ENCODE peak calls at places on chromosome 20, in five cellular contexts. I is PC-3, V is mesenchymal stem cell, S is mammary epithelial cell, J is DND-41. A is an unnamed sample.

GRCh38 chr20:8094845-8095244 is 37.2 kb upstream of the PLCB1 start:
- DNase-seq in I (peak), V (no peak), S (peak), J (no peak), A (no peak)

GRCh38 chr20:46128310-46129151 is 10.4 kb downstream of the CD40 start:
- DNase-seq in I (no peak), V (peak), S (no peak), J (peak), A (no peak)

GRCh38 chr20:17995967-17996819 is 27.4 kb downstream of the MGME1 start:
- DNase-seq in I (peak), V (peak), S (peak), J (peak), A (peak)

GRCh38 chr20:49245921-49246740 is 26.9 kb downstream of the DDX27 start:
- DNase-seq in I (peak), V (peak), S (peak), J (peak), A (peak)

GRCh38 chr20:41063442-41063841 is 34.8 kb downstream of the TOP1 start:
- DNase-seq in I (no peak), V (no peak), S (no peak), J (no peak), A (no peak)

GRCh38 chr20:25236450-25237304 is 11.2 kb upstream of the PYGB start:
- DNase-seq in I (no peak), V (no peak), S (no peak), J (no peak), A (no peak)

GRCh38 chr20:17648306-17648646 is 33.8 kb downstream of the RRBP1 start:
- DNase-seq in I (no peak), V (peak), S (no peak), J (no peak), A (no peak)

GRCh38 chr20:20566523-20566922 is 145.9 kb downstream of the RALGAPA2 start:
- DNase-seq in I (no peak), V (no peak), S (no peak), J (no peak), A (no peak)

GRCh38 chr20:62304331-62305148 is 1.7 kb downstream of the ADRM1 start:
- DNase-seq in I (peak), V (no peak), S (peak), J (no peak), A (peak)
- H3K27ac ChIP-seq in I (peak), V (peak), S (peak), J (peak), A (peak)

GRCh38 chr20:56454754-56455153 is 13.7 kb upstream of the RTF2 start:
- DNase-seq in I (no peak), V (no peak), S (no peak), J (no peak), A (no peak)

GRCh38 chr20:56453347-56453746 is 15.1 kb upstream of the RTF2 start:
- DNase-seq in I (no peak), V (no peak), S (no peak), J (no peak), A (no peak)

GRCh38 chr20:56460459-56460858 is 8.0 kb upstream of the RTF2 start:
- DNase-seq in I (no peak), V (no peak), S (no peak), J (no peak), A (no peak)

GRCh38 chr20:56463428-56463827 is 5.0 kb upstream of the RTF2 start:
- DNase-seq in I (no peak), V (no peak), S (no peak), J (peak), A (no peak)

DNA sequence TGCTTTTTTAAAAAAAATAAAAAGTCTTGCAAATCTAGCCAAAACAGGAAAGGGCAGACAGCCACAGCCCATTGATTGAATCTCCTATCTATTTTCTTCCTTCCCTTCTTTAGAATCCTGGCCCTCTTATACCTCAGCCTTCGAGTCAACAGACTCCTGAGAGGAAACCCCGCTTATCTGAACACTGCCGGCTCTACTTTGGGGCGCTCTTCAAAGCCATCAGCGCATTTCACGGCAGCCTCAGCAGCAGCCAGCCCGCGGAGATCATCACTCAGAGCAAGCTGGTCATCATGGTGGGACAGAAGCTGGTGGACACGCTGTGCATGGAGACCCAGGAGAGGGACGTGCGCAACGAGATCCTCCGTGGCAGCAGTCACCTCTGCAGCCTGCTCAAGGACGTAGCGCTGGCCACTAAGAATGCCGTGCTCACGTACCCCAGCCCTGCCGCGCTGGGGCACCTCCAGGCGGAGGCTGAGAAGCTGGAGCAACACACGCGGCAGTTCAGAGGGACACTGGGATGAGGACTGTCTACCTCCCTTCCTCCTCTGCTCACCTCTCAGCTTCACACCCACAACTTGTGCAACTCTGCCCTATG is 10.1 kb upstream of the RTF2 start:
- DNase-seq in I (no peak), V (no peak), S (no peak), J (no peak), A (no peak)
- H2AFZ ChIP-seq in I (no peak), V (no peak), S (no peak), J (no peak), A (no peak)

DNA sequence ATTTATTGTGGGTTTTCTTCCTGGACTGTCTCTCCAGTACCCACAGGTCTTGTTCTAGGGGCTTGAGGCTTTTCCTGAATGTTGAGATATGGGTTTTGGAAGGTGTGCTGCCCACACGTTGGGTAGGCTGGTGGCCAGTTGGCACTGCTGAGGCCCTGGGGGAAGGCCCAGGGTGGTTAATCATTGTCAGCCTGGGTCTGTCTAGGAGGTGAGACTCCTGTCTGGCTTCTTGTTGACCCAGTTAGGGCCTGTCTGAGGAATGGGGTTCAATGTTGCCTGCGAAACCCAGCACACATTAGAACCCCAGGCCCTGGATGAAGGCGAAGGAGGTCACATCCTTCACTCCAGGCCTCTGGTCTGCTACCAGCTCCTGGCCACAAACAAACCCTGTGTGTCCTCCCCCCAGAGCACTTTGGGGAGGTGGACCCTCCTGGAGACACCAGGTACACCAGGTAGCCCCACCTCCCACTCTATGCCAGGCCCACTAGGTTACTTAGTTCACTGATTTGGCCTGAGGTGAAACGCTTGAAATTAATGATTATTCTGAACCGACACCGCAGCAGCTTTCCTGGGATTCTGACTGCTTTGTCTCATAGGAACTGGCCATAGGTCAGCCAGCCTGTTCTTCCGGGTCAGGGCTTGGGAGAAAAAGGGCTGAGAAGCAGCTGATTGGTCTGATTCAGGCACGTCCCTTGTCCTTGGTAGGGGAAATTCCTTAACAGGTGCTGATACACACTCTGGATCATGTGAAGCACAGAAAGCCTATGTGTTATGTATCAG is 15.2 kb downstream of the DNMT3B start:
- DNase-seq in I (no peak), V (no peak), S (no peak), J (no peak), A (no peak)
- H3K27ac ChIP-seq in I (no peak), V (no peak), S (no peak), J (peak), A (no peak)

GRCh38 chr20:1060985-1061384 is 57.4 kb upstream of the PSMF1 start:
- DNase-seq in I (no peak), V (no peak), S (no peak), J (no peak), A (no peak)

GRCh38 chr20:1061484-1062221 is 56.7 kb upstream of the PSMF1 start:
- DNase-seq in I (no peak), V (no peak), S (no peak), J (no peak), A (no peak)

GRCh38 chr20:1062334-1063015 is 55.9 kb upstream of the PSMF1 start:
- DNase-seq in I (peak), V (no peak), S (peak), J (no peak), A (no peak)
- H2AFZ ChIP-seq in I (no peak), V (no peak), S (no peak), J (no peak), A (no peak)